ENCODE peak calls at places on chromosomes 1 and 21, in eight cellular contexts. B, Z, J, W, F, M, S and D are unnamed samples.

GRCh38 chr1:83860506-83861221 is 138.3 kb downstream of the TTLL7 start:
- DNase-seq in F (peak), Z (peak), S (peak), J (no peak), W (peak), M (peak), B (peak), D (peak)

GRCh38 chr1:203569490-203570318 is 56.9 kb upstream of the ATP2B4 start:
- DNase-seq in B (peak), M (no peak), F (no peak), J (no peak), S (peak), W (no peak), Z (no peak), D (no peak)

GRCh38 chr21:21682172-21682571 is 684.0 kb downstream of the NCAM2 start:
- DNase-seq in J (no peak), B (peak), Z (no peak), W (no peak), S (peak), F (no peak), M (no peak), D (peak)

GRCh38 chr1:186785503-186785902 is 43.2 kb upstream of the PLA2G4A start:
- DNase-seq in B (no peak), F (no peak), J (no peak), Z (no peak), W (no peak), S (no peak), M (no peak), D (peak)

GRCh38 chr1:205923663-205924435 is 19.4 kb downstream of the SLC26A9 start:
- DNase-seq in Z (no peak), F (no peak), M (no peak), S (no peak), B (no peak), W (peak), J (no peak), D (no peak)

GRCh38 chr1:8166436-8166835 is 140.3 kb upstream of the ERRFI1 start:
- DNase-seq in B (no peak), J (no peak), S (no peak), W (no peak), Z (no peak), M (peak), F (no peak), D (no peak)

GRCh38 chr1:48182441-48182840 is 40.1 kb upstream of the SLC5A9 start:
- DNase-seq in Z (no peak), S (no peak), F (no peak), J (no peak), B (no peak), W (no peak), M (no peak), D (no peak)

GRCh38 chr1:84541679-84542078 is 32.6 kb downstream of the CTBS start:
- DNase-seq in F (no peak), M (no peak), B (no peak), S (no peak), J (no peak), Z (no peak), W (no peak), D (no peak)

GRCh38 chr1:99725996-99726395 is 40.4 kb downstream of the FRRS1 start:
- DNase-seq in W (no peak), M (no peak), B (no peak), Z (no peak), J (no peak), S (no peak), F (no peak), D (no peak)

GRCh38 chr1:246497331-246497915 is 9.7 kb downstream of the SMYD3 start:
- DNase-seq in F (no peak), J (peak), S (peak), W (no peak), M (no peak), B (peak), Z (no peak), D (peak)

GRCh38 chr1:107056426-107057196 is at the start of gene PRMT6:
- DNase-seq in Z (peak), F (peak), B (peak), J (peak), M (peak), W (peak), S (peak), D (peak)

GRCh38 chr1:156502396-156502748 is 1.8 kb upstream of the MEF2D start:
- DNase-seq in Z (no peak), M (no peak), F (no peak), S (no peak), J (no peak), B (no peak), W (no peak), D (no peak)

GRCh38 chr1:87728169-87728568 is 399.5 kb downstream of the LMO4 start:
- DNase-seq in J (no peak), B (no peak), Z (no peak), S (no peak), W (no peak), M (no peak), F (no peak), D (no peak)

GRCh38 chr1:15159166-15159555 is 5.6 kb downstream of the TMEM51 start:
- DNase-seq in B (no peak), S (no peak), F (no peak), M (no peak), W (no peak), J (no peak), Z (no peak), D (no peak)

GRCh38 chr1:205515781-205516253 is 11.3 kb downstream of the CDK18 start:
- DNase-seq in J (no peak), S (no peak), F (no peak), Z (peak), B (peak), M (peak), W (no peak), D (peak)

GRCh38 chr1:93437976-93438605 is 9.8 kb upstream of the FNBP1L start:
- DNase-seq in W (no peak), B (no peak), Z (no peak), M (no peak), J (peak), S (peak), F (no peak), D (peak)

GRCh38 chr1:42380617-42381423 is at the start of gene RIMKLA:
- DNase-seq in F (peak), M (peak), S (peak), W (peak), Z (no peak), J (no peak), B (no peak), D (no peak)

GRCh38 chr1:58290685-58291372 is 255.7 kb downstream of the OMA1 start:
- DNase-seq in B (peak), Z (no peak), F (no peak), W (no peak), M (peak), J (no peak), S (peak), D (peak)

GRCh38 chr1:62778208-62778607 is 5.7 kb upstream of the ATG4C start:
- DNase-seq in B (no peak), Z (no peak), F (no peak), S (no peak), J (no peak), W (no peak), M (no peak), D (no peak)

GRCh38 chr1:177945943-177946650 is 23.8 kb downstream of the SEC16B start:
- DNase-seq in Z (peak), W (no peak), B (peak), M (peak), F (peak), S (peak), J (no peak), D (peak)
- TF ChIP-seq CTCF in Z (peak), W (peak), B (peak), M (peak), F (peak), S (peak), J (peak), D (peak)

GRCh38 chr1:13584876-13585598 is 1.4 kb downstream of the PDPN start:
- DNase-seq in J (no peak), Z (no peak), B (no peak), S (no peak), F (no peak), W (peak), M (no peak), D (no peak)
- H3K4me3 ChIP-seq in J (no peak), Z (peak), B (no peak), S (no peak), F (peak), W (peak), M (no peak), D (peak)

GRCh38 chr1:162695687-162696086 is 63.4 kb downstream of the DDR2 start:
- DNase-seq in B (no peak), W (no peak), S (no peak), M (no peak), F (no peak), J (no peak), Z (no peak), D (no peak)
- TF ChIP-seq CTCF in B (no peak), W (no peak), S (no peak), M (no peak), F (no peak), J (no peak), Z (no peak), D (no peak)

DNA sequence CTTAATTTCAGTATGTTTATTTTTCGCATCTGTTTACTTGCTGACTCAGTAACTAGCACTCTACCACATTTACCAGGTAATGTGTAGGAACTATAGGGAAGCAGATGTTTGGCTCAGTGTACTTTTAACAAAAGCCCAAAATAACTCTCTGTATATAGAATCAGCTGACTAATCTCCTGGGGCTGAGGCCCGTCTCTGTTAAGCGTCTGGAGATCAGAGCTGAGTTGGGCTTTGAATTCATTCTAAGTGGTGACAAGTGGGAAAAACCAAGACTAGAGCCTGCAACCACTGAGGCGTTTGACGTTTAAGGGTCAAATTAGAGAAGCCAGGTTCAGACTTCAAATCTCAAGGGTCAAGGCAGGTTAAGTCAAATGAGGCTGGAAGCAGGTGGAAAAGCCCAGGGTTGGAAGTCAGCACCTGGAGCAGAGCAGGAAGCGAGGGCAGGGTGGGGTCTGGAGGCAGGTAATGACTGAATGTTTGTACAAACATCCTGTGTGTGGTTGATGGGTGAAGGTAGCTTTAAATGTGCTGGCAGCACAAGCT is 56.8 kb upstream of the LYST start:
- DNase-seq in W (no peak), M (no peak), B (peak), J (peak), F (peak), Z (no peak), S (no peak), D (peak)
- H3K4me3 ChIP-seq in W (no peak), M (no peak), B (no peak), J (no peak), F (no peak), Z (no peak), S (no peak), D (no peak)

GRCh38 chr1:221772107-221772506 is 30.2 kb upstream of the DUSP10 start:
- DNase-seq in Z (no peak), F (no peak), M (no peak), W (no peak), B (no peak), S (no peak), J (no peak), D (peak)

GRCh38 chr1:221775206-221775605 is 33.3 kb upstream of the DUSP10 start:
- DNase-seq in B (no peak), S (no peak), J (no peak), W (no peak), Z (no peak), F (no peak), M (no peak), D (no peak)

GRCh38 chr1:221776495-221777413 is 34.9 kb upstream of the DUSP10 start:
- DNase-seq in F (peak), Z (no peak), J (no peak), M (no peak), S (no peak), W (no peak), B (no peak), D (no peak)

GRCh38 chr1:221774054-221774842 is 32.4 kb upstream of the DUSP10 start:
- DNase-seq in B (no peak), M (no peak), S (no peak), F (no peak), Z (no peak), J (no peak), W (no peak), D (no peak)

DNA sequence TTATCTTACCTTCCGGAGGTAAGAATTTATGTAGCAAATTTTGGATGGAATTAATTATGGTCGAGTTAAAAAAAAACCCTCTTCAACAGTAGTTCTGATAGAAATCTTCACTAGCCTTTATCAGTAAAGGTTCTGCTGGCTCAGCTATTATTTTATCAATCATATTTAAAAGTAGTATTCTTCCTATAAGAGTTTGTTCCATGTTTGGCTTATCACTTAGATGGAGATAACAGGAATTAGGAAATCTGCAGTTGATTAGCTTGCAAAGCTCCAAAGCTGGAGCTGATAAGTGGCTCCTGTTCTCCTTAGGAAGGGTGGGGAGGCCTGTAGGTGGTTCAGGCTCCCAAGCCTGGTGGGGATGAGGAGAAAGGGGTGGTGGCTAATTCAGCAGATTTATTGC is 31.5 kb upstream of the DUSP10 start:
- DNase-seq in W (no peak), Z (no peak), M (no peak), S (no peak), B (no peak), J (no peak), F (no peak), D (no peak)
- TF ChIP-seq CTCF in W (no peak), Z (no peak), M (no peak), S (no peak), B (no peak), J (no peak), F (no peak), D (no peak)

DNA sequence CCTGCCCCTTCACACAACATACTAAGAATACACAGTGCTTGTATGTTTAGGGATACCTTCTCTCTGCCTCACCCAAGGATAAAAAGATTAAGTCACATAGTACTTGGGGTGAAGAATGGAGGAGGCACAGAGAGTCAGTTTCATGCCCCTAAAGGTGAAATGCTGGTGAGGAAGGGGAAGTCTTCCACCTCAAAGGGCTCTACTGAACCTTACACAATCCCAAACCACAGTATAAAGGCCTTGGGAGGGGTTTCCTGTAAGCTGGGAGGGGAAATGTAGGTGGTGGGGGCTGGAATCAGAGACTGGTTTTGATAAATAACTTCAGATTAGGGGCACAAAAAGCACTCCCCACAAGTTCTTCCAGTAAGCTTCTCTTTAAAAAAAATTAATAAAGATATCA is 3.5 kb downstream of the MINDY1 start:
- DNase-seq in F (no peak), Z (no peak), B (no peak), J (no peak), W (no peak), S (no peak), M (no peak), D (no peak)
- H3K4me3 ChIP-seq in F (no peak), Z (no peak), B (no peak), J (no peak), W (no peak), S (peak), M (no peak), D (no peak)